ENCODE peak calls at places on chromosomes 3 and 15, in six cellular contexts. S is WTC11, A is astrocyte, Y is cardiac fibroblast, O is SK-MEL-5, T is NAMALWA. J is an unnamed sample.

GRCh38 chr3:42685891-42686820 is 819 bp downstream of the KLHL40 start:
- DNase-seq in A (no peak), Y (no peak), O (no peak), S (no peak), T (no peak), J (no peak)

GRCh38 chr15:41013698-41014414 is 60.6 kb downstream of the CHAC1 start:
- DNase-seq in Y (peak; percentile 51), O (no peak), S (no peak), A (no peak), T (peak; percentile 51), J (no peak)

GRCh38 chr15:64072812-64073211 is 20.8 kb downstream of the CIAO2A start:
- DNase-seq in A (no peak), O (no peak), S (no peak), T (no peak), Y (no peak), J (no peak)

GRCh38 chr3:25169146-25169545 is 258.9 kb upstream of the RARB start:
- DNase-seq in O (no peak), A (peak; percentile 68), Y (no peak), T (no peak), S (no peak), J (no peak)

GRCh38 chr15:50798684-50799083 is 33.2 kb upstream of the SPPL2A start:
- DNase-seq in Y (no peak), S (no peak), T (no peak), A (no peak), O (peak; percentile 41), J (no peak)

GRCh38 chr3:100299031-100299430 is 35.5 kb upstream of the NIT2 start:
- DNase-seq in Y (peak; percentile 29), S (no peak), T (no peak), A (no peak), O (no peak), J (no peak)

GRCh38 chr3:69081583-69082262 is 1.6 kb upstream of the UBA3 start:
- DNase-seq in S (no peak), O (no peak), T (peak; percentile 32), Y (no peak), A (peak; percentile 51), J (no peak)

GRCh38 chr3:49357466-49358216 is 512 bp downstream of the GPX1 start:
- DNase-seq in Y (peak; percentile 91), O (no peak), T (no peak), S (peak; percentile 57), A (peak; percentile 88), J (no peak)

GRCh38 chr3:140349938-140350337 is 327.9 kb upstream of the TRIM42 start:
- DNase-seq in S (no peak), A (no peak), Y (no peak), T (no peak), O (no peak), J (no peak)

GRCh38 chr3:78838362-78838761 is 929.4 kb downstream of the ROBO1 start:
- DNase-seq in T (no peak), A (no peak), Y (no peak), O (peak; percentile 60), S (no peak), J (no peak)

GRCh38 chr3:42509111-42509510 is 6.7 kb downstream of the VIPR1 start:
- DNase-seq in T (no peak), A (no peak), Y (no peak), S (peak; percentile 3), O (no peak), J (no peak)

GRCh38 chr15:71125831-71126453 is 10.7 kb downstream of the THSD4 start:
- DNase-seq in Y (no peak), O (peak; percentile 61), S (peak; percentile 59), T (peak; percentile 9), A (no peak), J (no peak)

GRCh38 chr3:150370129-150370602 is 37.9 kb upstream of the TSC22D2 start:
- DNase-seq in A (peak; percentile 96), Y (peak; percentile 96), S (peak; percentile 27), T (no peak), O (peak; percentile 95), J (peak; percentile 93)

GRCh38 chr3:57572096-57572495 is 16.0 kb downstream of the PDE12 start:
- DNase-seq in Y (no peak), O (no peak), S (no peak), T (no peak), A (no peak), J (no peak)

GRCh38 chr15:52730163-52730562 is 51.0 kb upstream of the ATOSA start:
- DNase-seq in T (peak; percentile 93), A (peak; percentile 21), Y (peak; percentile 62), O (no peak), S (no peak), J (no peak)

GRCh38 chr3:142857056-142857455 is 31.8 kb downstream of the PCOLCE2 start:
- DNase-seq in O (peak; percentile 84), A (no peak), T (peak; percentile 48), Y (peak; percentile 17), S (peak; percentile 56), J (no peak)

GRCh38 chr3:111715911-111716523 is 120.9 kb upstream of the ZBED2 start:
- DNase-seq in A (no peak), Y (peak; percentile 74), S (peak; percentile 27), T (peak; percentile 66), O (peak; percentile 79), J (peak; percentile 86)

GRCh38 chr3:27487383-27487782 is 3.2 kb upstream of the SLC4A7 start:
- DNase-seq in Y (no peak), S (no peak), T (no peak), A (no peak), O (no peak), J (no peak)

GRCh38 chr3:28326458-28326926 is 22.0 kb upstream of the ZCWPW2 start:
- DNase-seq in T (no peak), A (peak; percentile 56), S (no peak), Y (no peak), O (no peak), J (no peak)

GRCh38 chr3:123311201-123311600 is 109.5 kb downstream of the SEC22A start:
- DNase-seq in A (no peak), S (no peak), O (no peak), Y (no peak), T (no peak), J (no peak)

GRCh38 chr3:146818866-146819265 is 213.7 kb upstream of the PLSCR5 start:
- DNase-seq in O (peak; percentile 27), S (no peak), Y (no peak), A (no peak), T (no peak), J (no peak)

GRCh38 chr3:102530443-102531195 is 95.8 kb downstream of the ZPLD1 start:
- DNase-seq in T (no peak), O (no peak), Y (peak; percentile 2), S (no peak), A (peak; percentile 45), J (no peak)

GRCh38 chr3:51681453-51681852 is 10.4 kb downstream of the TEX264 start:
- DNase-seq in S (no peak), Y (peak; percentile 56), T (no peak), O (no peak), A (no peak), J (no peak)

GRCh38 chr3:48467473-48468267 is 21.1 kb downstream of the ATRIP start:
- DNase-seq in S (no peak), O (no peak), A (no peak), Y (no peak), T (no peak), J (no peak)

GRCh38 chr3:115494826-115495225 is 128.5 kb upstream of the GAP43 start:
- DNase-seq in A (no peak), T (no peak), S (no peak), O (no peak), Y (no peak), J (no peak)

GRCh38 chr15:63203451-63204090 is 14.2 kb downstream of the RAB8B start:
- DNase-seq in Y (no peak), S (no peak), A (peak; percentile 63), T (no peak), O (no peak), J (no peak)

GRCh38 chr3:53724566-53724965 is 121.7 kb downstream of the CHDH start:
- DNase-seq in S (no peak), O (no peak), Y (no peak), A (no peak), T (no peak), J (no peak)

GRCh38 chr15:35630570-35630969 is 84.6 kb upstream of the DPH6 start:
- DNase-seq in S (no peak), T (no peak), Y (peak; percentile 72), A (no peak), O (no peak), J (no peak)

GRCh38 chr3:194275721-194276120 is 75.4 kb downstream of the CPN2 start:
- DNase-seq in S (peak; percentile 6), A (no peak), O (no peak), T (peak; percentile 16), Y (no peak), J (no peak)

GRCh38 chr15:96347181-96348111 is 16.9 kb downstream of the NR2F2 start:
- DNase-seq in O (no peak), A (no peak), Y (peak; percentile 67), S (peak; percentile 45), T (no peak), J (no peak)

GRCh38 chr15:90497912-90498311 is 31.8 kb upstream of the CRTC3 start:
- DNase-seq in T (no peak), S (no peak), A (no peak), O (no peak), Y (no peak), J (no peak)

GRCh38 chr15:24878153-24878552 is 76.6 kb upstream of the SNRPN start:
- DNase-seq in S (peak; percentile 26), Y (peak; percentile 33), A (peak; percentile 34), O (no peak), T (no peak), J (no peak)

GRCh38 chr3:175655366-175655765 is 796.2 kb downstream of the NAALADL2 start:
- DNase-seq in A (no peak), S (no peak), Y (peak; percentile 34), T (no peak), O (no peak), J (no peak)

GRCh38 chr3:48446425-48447193 is at the start of gene ATRIP:
- DNase-seq in Y (peak; percentile 84), O (peak; percentile 82), T (peak; percentile 76), A (peak; percentile 68), S (peak; percentile 93), J (no peak)

GRCh38 chr3:69012111-69012835 is 1.2 kb downstream of the EOGT start:
- DNase-seq in T (no peak), A (peak; percentile 39), O (peak; percentile 6), Y (peak; percentile 39), S (peak; percentile 29), J (no peak)

GRCh38 chr15:77822631-77823230 is 190.0 kb upstream of the LINGO1 start:
- DNase-seq in T (no peak), S (no peak), O (no peak), Y (no peak), A (no peak), J (no peak)

GRCh38 chr15:66729339-66729951 is 27.4 kb downstream of the SMAD6 start:
- DNase-seq in Y (no peak), O (no peak), A (peak; percentile 51), S (no peak), T (no peak), J (no peak)

GRCh38 chr3:31724144-31724543 is 191.4 kb downstream of the STT3B start:
- DNase-seq in Y (no peak), O (no peak), T (no peak), A (no peak), S (peak; percentile 58), J (no peak)

GRCh38 chr15:60120100-60120499 is 116.0 kb downstream of the FOXB1 start:
- DNase-seq in S (peak; percentile 32), T (no peak), A (no peak), Y (no peak), O (no peak), J (peak; percentile 75)